ENCODE peak calls at places on chromosomes 5 and 9, in six cellular contexts. Q is cardiac fibroblast, I is cardiac muscle cell, N is brain microvascular endothelial cell, W is uterus, D is AG09309. A is an unnamed sample.

GRCh38 chr5:146797683-146798082 is 80.9 kb downstream of the PPP2R2B start:
- DNase-seq in Q (no peak), I (peak; percentile 17), N (no peak), W (no peak), D (no peak), A (no peak)

GRCh38 chr5:57338068-57338848 is 144.4 kb downstream of the ACTBL2 start:
- DNase-seq in Q (peak; percentile 55), I (peak; percentile 51), N (no peak), W (no peak), D (no peak), A (no peak)

GRCh38 chr5:104540448-104540847 is 977.9 kb upstream of the NUDT12 start:
- DNase-seq in Q (peak; percentile 64), I (no peak), N (peak; percentile 74), W (no peak), D (no peak), A (no peak)

GRCh38 chr9:69122086-69122390 is 52.0 kb upstream of the TJP2 start:
- DNase-seq in Q (peak; percentile 65), I (peak; percentile 74), N (peak; percentile 53), W (peak; percentile 40), D (no peak), A (no peak)

GRCh38 chr5:172339264-172340180 is 56.0 kb upstream of the UBTD2 start:
- DNase-seq in Q (no peak), I (no peak), N (no peak), W (no peak), D (no peak), A (no peak)

GRCh38 chr5:3590253-3590966 is 5.2 kb upstream of the IRX1 start:
- DNase-seq in Q (no peak), I (no peak), N (no peak), W (no peak), D (no peak), A (no peak)

GRCh38 chr5:124634820-124635323 is 111.6 kb downstream of the ZNF608 start:
- DNase-seq in Q (peak; percentile 46), I (no peak), N (no peak), W (no peak), D (no peak), A (no peak)

GRCh38 chr5:43215073-43215631 is 23.1 kb downstream of the NIM1K start:
- DNase-seq in Q (peak; percentile 58), I (no peak), N (no peak), W (no peak), D (no peak), A (no peak)

GRCh38 chr9:2241461-2241874 is 226.3 kb downstream of the SMARCA2 start:
- DNase-seq in Q (peak; percentile 89), I (no peak), N (peak; percentile 83), W (peak; percentile 51), D (peak; percentile 72), A (no peak)

GRCh38 chr5:79821-80220 is 12.1 kb upstream of the PLEKHG4B start:
- DNase-seq in Q (no peak), I (no peak), N (no peak), W (no peak), D (no peak), A (no peak)

GRCh38 chr9:37705787-37706186 is 47.8 kb upstream of the TRMT10B start:
- DNase-seq in Q (no peak), I (no peak), N (no peak), W (no peak), D (no peak), A (no peak)

GRCh38 chr5:75040973-75041372 is 11.4 kb downstream of the GCNT4 start:
- DNase-seq in Q (peak; percentile 53), I (no peak), N (peak; percentile 28), W (no peak), D (peak; percentile 69), A (no peak)

GRCh38 chr5:84628918-84629317 is 244.2 kb upstream of the EDIL3 start:
- DNase-seq in Q (no peak), I (no peak), N (no peak), W (no peak), D (no peak), A (no peak)

GRCh38 chr5:139850423-139851016 is 54.9 kb downstream of the PSD2 start:
- DNase-seq in Q (no peak), I (no peak), N (no peak), W (no peak), D (no peak), A (no peak)

GRCh38 chr9:83469722-83470121 is 68.5 kb downstream of the FRMD3 start:
- DNase-seq in Q (peak; percentile 76), I (no peak), N (no peak), W (no peak), D (no peak), A (no peak)

GRCh38 chr5:132313378-132313777 is 19.2 kb downstream of the SLC22A4 start:
- DNase-seq in Q (peak; percentile 90), I (no peak), N (no peak), W (no peak), D (no peak), A (no peak)

GRCh38 chr5:134549714-134550113 is 24.2 kb downstream of the JADE2 start:
- DNase-seq in Q (peak; percentile 93), I (no peak), N (peak; percentile 46), W (no peak), D (no peak), A (no peak)

GRCh38 chr5:176548967-176549444 is at the start of gene CDHR2:
- DNase-seq in Q (no peak), I (no peak), N (no peak), W (no peak), D (no peak), A (no peak)

GRCh38 chr9:133788819-133789733 is 50.9 kb upstream of the SARDH start:
- DNase-seq in Q (no peak), I (no peak), N (no peak), W (peak; percentile 62), D (no peak), A (no peak)

GRCh38 chr5:159210306-159210722 is 961 bp upstream of the RNF145 start:
- DNase-seq in Q (no peak), I (no peak), N (no peak), W (no peak), D (no peak), A (no peak)

GRCh38 chr9:133701981-133702797 is 36.0 kb downstream of the SARDH start:
- DNase-seq in Q (no peak), I (no peak), N (no peak), W (no peak), D (no peak), A (no peak)

GRCh38 chr5:179163236-179164155 is 103.3 kb downstream of the ZNF354C start:
- DNase-seq in Q (no peak), I (no peak), N (no peak), W (peak; percentile 4), D (no peak), A (no peak)

GRCh38 chr5:54611290-54611951 is 93.9 kb downstream of the SNX18 start:
- DNase-seq in Q (peak; percentile 37), I (no peak), N (peak; percentile 15), W (no peak), D (no peak), A (no peak)

GRCh38 chr9:83483223-83483622 is 55.0 kb downstream of the FRMD3 start:
- DNase-seq in Q (no peak), I (no peak), N (no peak), W (no peak), D (no peak), A (no peak)

GRCh38 chr9:125238915-125239446 is 2.2 kb downstream of the HSPA5 start:
- DNase-seq in Q (no peak), I (no peak), N (no peak), W (no peak), D (no peak), A (no peak)

GRCh38 chr9:125239631-125240597 is 1.2 kb downstream of the HSPA5 start:
- DNase-seq in Q (no peak), I (no peak), N (no peak), W (no peak), D (no peak), A (no peak)

GRCh38 chr9:125233678-125234077 is 7.5 kb downstream of the HSPA5 start:
- DNase-seq in Q (peak; percentile 98), I (no peak), N (peak; percentile 97), W (no peak), D (peak; percentile 97), A (peak; percentile 96)

GRCh38 chr9:125238127-125238914 is 2.8 kb downstream of the HSPA5 start:
- DNase-seq in Q (peak; percentile 9), I (no peak), N (no peak), W (no peak), D (no peak), A (no peak)

GRCh38 chr9:125235805-125236534 is 5.2 kb downstream of the HSPA5 start:
- DNase-seq in Q (no peak), I (no peak), N (no peak), W (no peak), D (no peak), A (no peak)
- H3K4me3 ChIP-seq in Q (peak overlapping the region; percentile 24), I (peak overlapping the region; percentile 16), N (peak overlapping the region; percentile 9), W (no peak overlapping the region), D (peak overlapping the region; percentile 25), A (no peak overlapping the region)

GRCh38 chr5:120684749-120685415 is 220.8 kb downstream of the PRR16 start:
- DNase-seq in Q (peak; percentile 21), I (peak; percentile 8), N (no peak), W (no peak), D (no peak), A (no peak)
- TF ChIP-seq CTCF in Q (peak; percentile 16), I (peak; percentile 10), N (peak; percentile 66), W (no peak), D (peak; percentile 37), A (peak; percentile 27)

DNA sequence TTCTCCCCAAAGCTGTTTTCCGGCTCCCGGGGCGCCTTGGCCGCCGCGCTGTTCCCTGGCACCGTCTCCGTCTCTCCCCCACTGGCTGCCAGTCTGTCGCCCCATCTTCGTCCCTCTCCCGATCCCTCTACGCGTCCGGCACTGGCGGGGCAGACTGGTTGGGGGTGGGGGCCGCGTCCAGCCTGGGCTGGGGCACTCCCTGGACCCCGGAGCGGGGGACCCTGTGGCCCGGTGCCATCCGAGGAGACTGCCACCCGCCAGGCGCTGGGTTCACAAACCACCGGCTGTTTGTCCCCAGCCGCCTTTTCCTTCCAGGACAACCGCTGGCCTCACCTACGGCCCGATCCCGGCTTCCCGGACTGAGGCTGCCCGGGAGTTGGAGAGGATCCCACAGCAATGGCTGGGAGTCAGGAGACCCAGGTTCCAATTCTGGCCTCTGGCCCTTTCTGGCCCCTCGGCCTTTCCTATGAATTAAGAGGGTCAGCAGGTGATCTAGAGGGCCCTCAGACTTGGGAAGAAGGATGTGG is 1.0 kb upstream of the FIBCD1 start:
- DNase-seq in Q (no peak), I (no peak), N (no peak), W (no peak), D (no peak), A (no peak)
- H3K4me3 ChIP-seq in Q (no peak overlapping the region), I (peak overlapping the region; percentile 55), N (no peak overlapping the region), W (no peak overlapping the region), D (no peak overlapping the region), A (no peak overlapping the region)

GRCh38 chr5:162456096-162456495 is 388.5 kb downstream of the GABRG2 start:
- DNase-seq in Q (no peak), I (no peak), N (no peak), W (no peak), D (no peak), A (no peak)
- TF ChIP-seq CTCF in Q (no peak), I (no peak), N (no peak), W (no peak), D (no peak), A (no peak)

A was measured in kidney epithelial cell.